ENCODE peak calls at places on chromosomes 1 and 21, in six cellular contexts. One of them, this sample, is unnamed.

GRCh38 chr1:2250721-2251281 is 22.7 kb downstream of the SKI start:
- DNase-seq in PC-3: no peak
- DNase-seq in hypothalamus: no peak
- DNase-seq in activated CD4-positive, alpha-beta T cell treated with anti-CD3 and anti-CD28 coated beads, Interleukin-2, amount 10 ng/mL, durations not matched to agents 7 days and 5 days: no peak
- DNase-seq in stimulated activated CD8-positive, alpha-beta memory T cell treated with anti-CD3 and anti-CD28 coated beads, Interleukin-7, amount 100 ng/mL, for 1 hour: no peak
- DNase-seq in putamen: no peak
- DNase-seq in this sample: no peak

GRCh38 chr1:192491804-192492554 is 83.6 kb upstream of the RGS1 start:
- DNase-seq in PC-3: peak; percentile 48
- DNase-seq in hypothalamus: no peak
- DNase-seq in activated CD4-positive, alpha-beta T cell treated with anti-CD3 and anti-CD28 coated beads, Interleukin-2, amount 10 ng/mL, durations not matched to agents 7 days and 5 days: no peak
- DNase-seq in stimulated activated CD8-positive, alpha-beta memory T cell treated with anti-CD3 and anti-CD28 coated beads, Interleukin-7, amount 100 ng/mL, for 1 hour: no peak
- DNase-seq in putamen: no peak
- DNase-seq in this sample: no peak

GRCh38 chr1:241608379-241609033 is 31.7 kb downstream of the CHML start:
- DNase-seq in PC-3: peak; percentile 94
- DNase-seq in hypothalamus: no peak
- DNase-seq in activated CD4-positive, alpha-beta T cell treated with anti-CD3 and anti-CD28 coated beads, Interleukin-2, amount 10 ng/mL, durations not matched to agents 7 days and 5 days: no peak
- DNase-seq in stimulated activated CD8-positive, alpha-beta memory T cell treated with anti-CD3 and anti-CD28 coated beads, Interleukin-7, amount 100 ng/mL, for 1 hour: no peak
- DNase-seq in putamen: no peak
- DNase-seq in this sample: no peak

GRCh38 chr21:39029086-39029772 is 154.0 kb downstream of the PSMG1 start:
- DNase-seq in PC-3: no peak
- DNase-seq in hypothalamus: no peak
- DNase-seq in activated CD4-positive, alpha-beta T cell treated with anti-CD3 and anti-CD28 coated beads, Interleukin-2, amount 10 ng/mL, durations not matched to agents 7 days and 5 days: no peak
- DNase-seq in stimulated activated CD8-positive, alpha-beta memory T cell treated with anti-CD3 and anti-CD28 coated beads, Interleukin-7, amount 100 ng/mL, for 1 hour: no peak
- DNase-seq in putamen: no peak
- DNase-seq in this sample: no peak

GRCh38 chr1:183058835-183059234 is 35.6 kb downstream of the LAMC1 start:
- DNase-seq in PC-3: no peak
- DNase-seq in hypothalamus: no peak
- DNase-seq in activated CD4-positive, alpha-beta T cell treated with anti-CD3 and anti-CD28 coated beads, Interleukin-2, amount 10 ng/mL, durations not matched to agents 7 days and 5 days: no peak
- DNase-seq in stimulated activated CD8-positive, alpha-beta memory T cell treated with anti-CD3 and anti-CD28 coated beads, Interleukin-7, amount 100 ng/mL, for 1 hour: no peak
- DNase-seq in putamen: no peak
- DNase-seq in this sample: no peak

GRCh38 chr1:209291715-209292114 is 291.8 kb upstream of the CAMK1G start:
- DNase-seq in PC-3: no peak
- DNase-seq in hypothalamus: no peak
- DNase-seq in activated CD4-positive, alpha-beta T cell treated with anti-CD3 and anti-CD28 coated beads, Interleukin-2, amount 10 ng/mL, durations not matched to agents 7 days and 5 days: no peak
- DNase-seq in stimulated activated CD8-positive, alpha-beta memory T cell treated with anti-CD3 and anti-CD28 coated beads, Interleukin-7, amount 100 ng/mL, for 1 hour: no peak
- DNase-seq in putamen: no peak
- DNase-seq in this sample: no peak

GRCh38 chr1:234611153-234611798 is 1.3 kb upstream of the IRF2BP2 start:
- DNase-seq in PC-3: peak; percentile 76
- DNase-seq in hypothalamus: no peak
- DNase-seq in activated CD4-positive, alpha-beta T cell treated with anti-CD3 and anti-CD28 coated beads, Interleukin-2, amount 10 ng/mL, durations not matched to agents 7 days and 5 days: peak; percentile 83
- DNase-seq in stimulated activated CD8-positive, alpha-beta memory T cell treated with anti-CD3 and anti-CD28 coated beads, Interleukin-7, amount 100 ng/mL, for 1 hour: no peak
- DNase-seq in putamen: peak; percentile 81
- DNase-seq in this sample: peak; percentile 74

GRCh38 chr1:21638531-21639341 is 30.4 kb downstream of the RAP1GAP start:
- DNase-seq in PC-3: peak; percentile 84
- DNase-seq in hypothalamus: no peak
- DNase-seq in activated CD4-positive, alpha-beta T cell treated with anti-CD3 and anti-CD28 coated beads, Interleukin-2, amount 10 ng/mL, durations not matched to agents 7 days and 5 days: no peak
- DNase-seq in stimulated activated CD8-positive, alpha-beta memory T cell treated with anti-CD3 and anti-CD28 coated beads, Interleukin-7, amount 100 ng/mL, for 1 hour: no peak
- DNase-seq in putamen: peak; percentile 70
- DNase-seq in this sample: no peak

GRCh38 chr1:210237514-210237913 is 4.9 kb downstream of the SERTAD4 start:
- DNase-seq in PC-3: no peak
- DNase-seq in hypothalamus: no peak
- DNase-seq in activated CD4-positive, alpha-beta T cell treated with anti-CD3 and anti-CD28 coated beads, Interleukin-2, amount 10 ng/mL, durations not matched to agents 7 days and 5 days: no peak
- DNase-seq in stimulated activated CD8-positive, alpha-beta memory T cell treated with anti-CD3 and anti-CD28 coated beads, Interleukin-7, amount 100 ng/mL, for 1 hour: no peak
- DNase-seq in putamen: no peak
- DNase-seq in this sample: no peak

GRCh38 chr1:54499097-54500029 is 48.7 kb upstream of the ACOT11 start:
- DNase-seq in PC-3: peak; percentile 54
- DNase-seq in hypothalamus: no peak
- DNase-seq in activated CD4-positive, alpha-beta T cell treated with anti-CD3 and anti-CD28 coated beads, Interleukin-2, amount 10 ng/mL, durations not matched to agents 7 days and 5 days: peak; percentile 63
- DNase-seq in stimulated activated CD8-positive, alpha-beta memory T cell treated with anti-CD3 and anti-CD28 coated beads, Interleukin-7, amount 100 ng/mL, for 1 hour: no peak
- DNase-seq in putamen: no peak
- DNase-seq in this sample: peak; percentile 9

GRCh38 chr1:172533511-172534116 is 664 bp downstream of the SUCO start:
- DNase-seq in PC-3: peak; percentile 59
- DNase-seq in hypothalamus: peak; percentile 17
- DNase-seq in activated CD4-positive, alpha-beta T cell treated with anti-CD3 and anti-CD28 coated beads, Interleukin-2, amount 10 ng/mL, durations not matched to agents 7 days and 5 days: peak; percentile 57
- DNase-seq in stimulated activated CD8-positive, alpha-beta memory T cell treated with anti-CD3 and anti-CD28 coated beads, Interleukin-7, amount 100 ng/mL, for 1 hour: no peak
- DNase-seq in putamen: no peak
- DNase-seq in this sample: no peak

GRCh38 chr21:44991538-44992483 is 52.0 kb downstream of the SLX9 start:
- DNase-seq in PC-3: no peak
- DNase-seq in hypothalamus: no peak
- DNase-seq in activated CD4-positive, alpha-beta T cell treated with anti-CD3 and anti-CD28 coated beads, Interleukin-2, amount 10 ng/mL, durations not matched to agents 7 days and 5 days: no peak
- DNase-seq in stimulated activated CD8-positive, alpha-beta memory T cell treated with anti-CD3 and anti-CD28 coated beads, Interleukin-7, amount 100 ng/mL, for 1 hour: no peak
- DNase-seq in putamen: no peak
- DNase-seq in this sample: no peak

GRCh38 chr1:213676741-213677140 is 311.0 kb upstream of the PROX1 start:
- DNase-seq in PC-3: no peak
- DNase-seq in hypothalamus: no peak
- DNase-seq in activated CD4-positive, alpha-beta T cell treated with anti-CD3 and anti-CD28 coated beads, Interleukin-2, amount 10 ng/mL, durations not matched to agents 7 days and 5 days: no peak
- DNase-seq in stimulated activated CD8-positive, alpha-beta memory T cell treated with anti-CD3 and anti-CD28 coated beads, Interleukin-7, amount 100 ng/mL, for 1 hour: no peak
- DNase-seq in putamen: no peak
- DNase-seq in this sample: no peak

GRCh38 chr1:45097944-45098343 is 85.9 kb downstream of the UROD start:
- DNase-seq in PC-3: peak; percentile 17
- DNase-seq in hypothalamus: no peak
- DNase-seq in activated CD4-positive, alpha-beta T cell treated with anti-CD3 and anti-CD28 coated beads, Interleukin-2, amount 10 ng/mL, durations not matched to agents 7 days and 5 days: no peak
- DNase-seq in stimulated activated CD8-positive, alpha-beta memory T cell treated with anti-CD3 and anti-CD28 coated beads, Interleukin-7, amount 100 ng/mL, for 1 hour: no peak
- DNase-seq in putamen: no peak
- DNase-seq in this sample: no peak

GRCh38 chr1:22447581-22448215 is 4.0 kb upstream of the ZBTB40 start:
- DNase-seq in PC-3: peak; percentile 81
- DNase-seq in hypothalamus: no peak
- DNase-seq in activated CD4-positive, alpha-beta T cell treated with anti-CD3 and anti-CD28 coated beads, Interleukin-2, amount 10 ng/mL, durations not matched to agents 7 days and 5 days: no peak
- DNase-seq in stimulated activated CD8-positive, alpha-beta memory T cell treated with anti-CD3 and anti-CD28 coated beads, Interleukin-7, amount 100 ng/mL, for 1 hour: no peak
- DNase-seq in putamen: no peak
- DNase-seq in this sample: no peak

GRCh38 chr1:48608882-48609281 is 136.9 kb upstream of the SPATA6 start:
- DNase-seq in PC-3: no peak
- DNase-seq in hypothalamus: no peak
- DNase-seq in activated CD4-positive, alpha-beta T cell treated with anti-CD3 and anti-CD28 coated beads, Interleukin-2, amount 10 ng/mL, durations not matched to agents 7 days and 5 days: no peak
- DNase-seq in stimulated activated CD8-positive, alpha-beta memory T cell treated with anti-CD3 and anti-CD28 coated beads, Interleukin-7, amount 100 ng/mL, for 1 hour: no peak
- DNase-seq in putamen: no peak
- DNase-seq in this sample: no peak

GRCh38 chr1:96409087-96409486 is 312.5 kb upstream of the PTBP2 start:
- DNase-seq in PC-3: no peak
- DNase-seq in hypothalamus: no peak
- DNase-seq in activated CD4-positive, alpha-beta T cell treated with anti-CD3 and anti-CD28 coated beads, Interleukin-2, amount 10 ng/mL, durations not matched to agents 7 days and 5 days: no peak
- DNase-seq in stimulated activated CD8-positive, alpha-beta memory T cell treated with anti-CD3 and anti-CD28 coated beads, Interleukin-7, amount 100 ng/mL, for 1 hour: no peak
- DNase-seq in putamen: no peak
- DNase-seq in this sample: no peak

GRCh38 chr1:67552336-67552759 is 122.1 kb upstream of the SERBP1 start:
- DNase-seq in PC-3: no peak
- DNase-seq in hypothalamus: no peak
- DNase-seq in activated CD4-positive, alpha-beta T cell treated with anti-CD3 and anti-CD28 coated beads, Interleukin-2, amount 10 ng/mL, durations not matched to agents 7 days and 5 days: no peak
- DNase-seq in stimulated activated CD8-positive, alpha-beta memory T cell treated with anti-CD3 and anti-CD28 coated beads, Interleukin-7, amount 100 ng/mL, for 1 hour: no peak
- DNase-seq in putamen: no peak
- DNase-seq in this sample: no peak

GRCh38 chr1:160621633-160622413 is 25.0 kb downstream of the SLAMF1 start:
- DNase-seq in PC-3: no peak
- DNase-seq in hypothalamus: no peak
- DNase-seq in activated CD4-positive, alpha-beta T cell treated with anti-CD3 and anti-CD28 coated beads, Interleukin-2, amount 10 ng/mL, durations not matched to agents 7 days and 5 days: no peak
- DNase-seq in stimulated activated CD8-positive, alpha-beta memory T cell treated with anti-CD3 and anti-CD28 coated beads, Interleukin-7, amount 100 ng/mL, for 1 hour: no peak
- DNase-seq in putamen: no peak
- DNase-seq in this sample: no peak

GRCh38 chr1:230517786-230518185 is 91.7 kb upstream of the PGBD5 start:
- DNase-seq in PC-3: peak; percentile 55
- DNase-seq in hypothalamus: no peak
- DNase-seq in activated CD4-positive, alpha-beta T cell treated with anti-CD3 and anti-CD28 coated beads, Interleukin-2, amount 10 ng/mL, durations not matched to agents 7 days and 5 days: no peak
- DNase-seq in stimulated activated CD8-positive, alpha-beta memory T cell treated with anti-CD3 and anti-CD28 coated beads, Interleukin-7, amount 100 ng/mL, for 1 hour: no peak
- DNase-seq in putamen: peak; percentile 41
- DNase-seq in this sample: peak; percentile 6

GRCh38 chr21:37030864-37031263 is 24.4 kb downstream of the RIPPLY3 start:
- DNase-seq in PC-3: no peak
- DNase-seq in hypothalamus: no peak
- DNase-seq in activated CD4-positive, alpha-beta T cell treated with anti-CD3 and anti-CD28 coated beads, Interleukin-2, amount 10 ng/mL, durations not matched to agents 7 days and 5 days: no peak
- DNase-seq in stimulated activated CD8-positive, alpha-beta memory T cell treated with anti-CD3 and anti-CD28 coated beads, Interleukin-7, amount 100 ng/mL, for 1 hour: no peak
- DNase-seq in putamen: no peak
- DNase-seq in this sample: no peak

GRCh38 chr1:178093958-178094751 is at the start of gene RASAL2:
- DNase-seq in PC-3: peak; percentile 57
- DNase-seq in hypothalamus: peak; percentile 56
- DNase-seq in activated CD4-positive, alpha-beta T cell treated with anti-CD3 and anti-CD28 coated beads, Interleukin-2, amount 10 ng/mL, durations not matched to agents 7 days and 5 days: no peak
- DNase-seq in stimulated activated CD8-positive, alpha-beta memory T cell treated with anti-CD3 and anti-CD28 coated beads, Interleukin-7, amount 100 ng/mL, for 1 hour: no peak
- DNase-seq in putamen: peak; percentile 52
- DNase-seq in this sample: peak; percentile 43

GRCh38 chr1:12121212-12122000 is 45.4 kb upstream of the TNFRSF1B start:
- DNase-seq in PC-3: peak; percentile 43
- DNase-seq in hypothalamus: no peak
- DNase-seq in activated CD4-positive, alpha-beta T cell treated with anti-CD3 and anti-CD28 coated beads, Interleukin-2, amount 10 ng/mL, durations not matched to agents 7 days and 5 days: no peak
- DNase-seq in stimulated activated CD8-positive, alpha-beta memory T cell treated with anti-CD3 and anti-CD28 coated beads, Interleukin-7, amount 100 ng/mL, for 1 hour: no peak
- DNase-seq in putamen: no peak
- DNase-seq in this sample: no peak

GRCh38 chr1:156148236-156148635 is 5.1 kb upstream of the SEMA4A start:
- DNase-seq in PC-3: peak; percentile 1
- DNase-seq in hypothalamus: no peak
- DNase-seq in activated CD4-positive, alpha-beta T cell treated with anti-CD3 and anti-CD28 coated beads, Interleukin-2, amount 10 ng/mL, durations not matched to agents 7 days and 5 days: no peak
- DNase-seq in stimulated activated CD8-positive, alpha-beta memory T cell treated with anti-CD3 and anti-CD28 coated beads, Interleukin-7, amount 100 ng/mL, for 1 hour: no peak
- DNase-seq in putamen: no peak
- DNase-seq in this sample: no peak